ENCODE peak calls at places on chromosome 15, in ten cellular contexts. T is hepatocyte, H is fibroblast of lung, K is right atrium auricular region, Z is lower lobe of right lung, N is esophagus muscularis mucosa, F is neural progenitor cell, L is OCI-LY7, X is transverse colon, G is PC-3. M is an unnamed sample. For H3K4me1 and H3K9me3, the result is how much of the 10 kb centered on the place peaks cover.

GRCh38 chr15:51403072-51403878 is 61.8 kb downstream of the GLDN start:
- DNase-seq in K (peak), L (peak), H (peak), G (peak), X (no peak), N (peak), T (peak), F (peak), Z (no peak), M (no peak)

GRCh38 chr15:69812881-69813280 is 284.8 kb downstream of the TLE3 start:
- DNase-seq in X (peak), L (peak), G (no peak), Z (no peak), N (no peak), K (no peak), F (peak), T (peak), H (no peak), M (no peak)

GRCh38 chr15:93708721-93709120 is 522.6 kb upstream of the MCTP2 start:
- DNase-seq in H (no peak), L (no peak), K (no peak), N (no peak), Z (no peak), X (no peak), F (no peak), G (no peak), T (no peak), M (no peak)

GRCh38 chr15:98120561-98120960 is 160.1 kb downstream of the ARRDC4 start:
- DNase-seq in K (no peak), N (no peak), F (no peak), T (no peak), X (no peak), Z (no peak), L (no peak), G (no peak), H (no peak), M (no peak)

GRCh38 chr15:81531141-81531592 is 157.2 kb upstream of the TMC3 start:
- DNase-seq in L (no peak), G (peak), X (no peak), F (peak), Z (no peak), T (peak), H (peak), N (no peak), K (no peak), M (no peak)

GRCh38 chr15:29773816-29774215 is 48.5 kb downstream of the TJP1 start:
- DNase-seq in K (no peak), Z (no peak), F (no peak), N (no peak), H (peak), L (no peak), T (no peak), X (no peak), G (peak), M (no peak)

GRCh38 chr15:70060214-70061085 is 37.3 kb downstream of the TLE3 start:
- DNase-seq in K (no peak), L (no peak), Z (peak), F (no peak), X (no peak), T (no peak), G (no peak), H (no peak), N (no peak), M (peak)

GRCh38 chr15:40420071-40420713 is 14.6 kb downstream of the IVD start:
- DNase-seq in Z (no peak), N (no peak), L (no peak), H (no peak), T (no peak), X (no peak), F (no peak), G (no peak), K (no peak), M (no peak)

GRCh38 chr15:60573936-60574335 is 95.0 kb upstream of the ICE2 start:
- DNase-seq in N (no peak), T (no peak), X (peak), G (no peak), L (no peak), K (no peak), H (no peak), Z (no peak), F (no peak), M (peak)

GRCh38 chr15:91496754-91497691 is 356.5 kb upstream of the SLCO3A1 start:
- DNase-seq in F (no peak), G (peak), L (no peak), H (no peak), N (no peak), K (no peak), T (no peak), X (peak), Z (peak), M (no peak)

GRCh38 chr15:38991126-38991525 is 426.5 kb upstream of the RASGRP1 start:
- DNase-seq in H (peak), F (peak), T (peak), Z (no peak), K (no peak), L (no peak), G (peak), X (no peak), N (no peak), M (no peak)

GRCh38 chr15:78727561-78727960 is 83.7 kb downstream of the ADAMTS7 start:
- DNase-seq in K (no peak), F (peak), H (peak), L (no peak), T (no peak), N (no peak), X (no peak), G (no peak), Z (no peak), M (no peak)

GRCh38 chr15:80918440-80918839 is 71.2 kb downstream of the MESD start:
- DNase-seq in T (no peak), G (no peak), N (no peak), X (no peak), K (no peak), F (no peak), Z (no peak), L (no peak), H (no peak), M (no peak)

GRCh38 chr15:43488790-43489585 is 4.0 kb downstream of the TP53BP1 start:
- DNase-seq in Z (no peak), K (no peak), G (no peak), F (no peak), L (no peak), N (no peak), T (no peak), H (no peak), X (peak), M (no peak)

GRCh38 chr15:64943512-64944225 is 32.0 kb downstream of the ANKDD1A start:
- DNase-seq in F (no peak), T (no peak), N (peak), L (no peak), Z (no peak), K (no peak), H (no peak), X (no peak), G (no peak), M (no peak)

GRCh38 chr15:62445244-62445643 is 280.2 kb upstream of the C2CD4B start:
- DNase-seq in L (no peak), Z (no peak), G (peak), H (peak), K (no peak), F (no peak), X (no peak), T (no peak), N (no peak), M (no peak)

GRCh38 chr15:40045572-40046217 is 6.7 kb upstream of the SRP14 start:
- DNase-seq in Z (no peak), N (peak), X (peak), G (no peak), T (no peak), F (no peak), L (no peak), K (peak), H (no peak), M (no peak)

GRCh38 chr15:68994981-68995753 is 19.3 kb upstream of the NOX5 start:
- DNase-seq in K (no peak), H (peak), N (peak), L (no peak), F (no peak), T (no peak), G (no peak), X (no peak), Z (no peak), M (no peak)

GRCh38 chr15:58513681-58514336 is 82.0 kb downstream of the LIPC start:
- DNase-seq in L (no peak), N (no peak), T (no peak), H (no peak), Z (no peak), K (no peak), F (no peak), G (no peak), X (no peak), M (no peak)

GRCh38 chr15:23690450-23690852 is 3.3 kb upstream of the NDN start:
- DNase-seq in L (no peak), K (no peak), G (no peak), Z (peak), T (peak), H (peak), N (no peak), X (peak), F (peak), M (peak)

GRCh38 chr15:82021021-82021420 is 24.8 kb downstream of the MEX3B start:
- DNase-seq in L (no peak), Z (no peak), X (no peak), H (peak), T (no peak), K (no peak), F (no peak), G (no peak), N (no peak), M (no peak)

GRCh38 chr15:101013769-101014223 is 94.6 kb downstream of the LRRK1 start:
- DNase-seq in H (no peak), Z (no peak), T (no peak), L (no peak), F (no peak), X (peak), K (peak), G (no peak), N (peak), M (no peak)

GRCh38 chr15:64667736-64668161 is 107.6 kb downstream of the RBPMS2 start:
- DNase-seq in T (no peak), Z (no peak), N (no peak), K (no peak), L (no peak), X (no peak), G (no peak), H (peak), F (no peak), M (no peak)

GRCh38 chr15:83287541-83288027 is 3.1 kb upstream of the BNC1 start:
- DNase-seq in T (no peak), Z (no peak), F (no peak), G (peak), L (no peak), N (peak), K (no peak), H (peak), X (no peak), M (no peak)

GRCh38 chr15:59339252-59339672 is 33.4 kb downstream of the MYO1E start:
- DNase-seq in F (no peak), N (no peak), X (no peak), L (no peak), T (no peak), Z (no peak), K (no peak), H (peak), G (no peak), M (no peak)

GRCh38 chr15:70670680-70671079 is 92.7 kb downstream of the UACA start:
- DNase-seq in Z (no peak), T (no peak), F (no peak), N (no peak), G (peak), H (no peak), L (no peak), X (no peak), K (no peak), M (no peak)

GRCh38 chr15:38944551-38944950 is 379.9 kb upstream of the RASGRP1 start:
- DNase-seq in Z (no peak), G (no peak), L (no peak), N (no peak), T (no peak), H (no peak), F (no peak), X (no peak), K (no peak), M (no peak)

GRCh38 chr15:58988011-58988785 is 735 bp downstream of the RNF111 start:
- DNase-seq in K (peak), G (peak), X (peak), F (peak), L (peak), H (peak), T (peak), N (peak), Z (peak), M (peak)

GRCh38 chr15:78878356-78878755 is 5.7 kb downstream of the MORF4L1 start:
- DNase-seq in F (no peak), G (no peak), H (peak), K (no peak), T (no peak), L (no peak), X (no peak), N (no peak), Z (no peak), M (no peak)

GRCh38 chr15:68055224-68055705 is 1.1 kb downstream of the PIAS1 start:
- DNase-seq in H (peak), L (peak), K (peak), F (peak), X (peak), N (no peak), G (peak), Z (no peak), T (peak), M (peak)

GRCh38 chr15:74613953-74614743 is 1.5 kb upstream of the CLK3 start:
- DNase-seq in L (no peak), Z (no peak), X (no peak), N (no peak), F (no peak), K (no peak), G (no peak), T (no peak), H (peak), M (no peak)

GRCh38 chr15:75864213-75865059 is 21.2 kb downstream of the UBE2Q2 start:
- DNase-seq in X (no peak), N (no peak), K (no peak), F (no peak), Z (no peak), G (no peak), L (no peak), H (no peak), T (no peak), M (no peak)

GRCh38 chr15:75867428-75867827 is 24.2 kb downstream of the UBE2Q2 start:
- DNase-seq in X (no peak), H (no peak), Z (no peak), K (no peak), F (no peak), L (no peak), G (no peak), T (no peak), N (no peak), M (no peak)

GRCh38 chr15:75868019-75868418 is 24.8 kb downstream of the UBE2Q2 start:
- DNase-seq in K (no peak), Z (no peak), X (no peak), G (no peak), H (no peak), L (no peak), T (no peak), N (no peak), F (no peak), M (no peak)

GRCh38 chr15:75869446-75869845 is 26.2 kb downstream of the UBE2Q2 start:
- DNase-seq in K (no peak), Z (no peak), T (no peak), N (no peak), G (no peak), H (no peak), X (no peak), L (no peak), F (peak), M (no peak)

DNA sequence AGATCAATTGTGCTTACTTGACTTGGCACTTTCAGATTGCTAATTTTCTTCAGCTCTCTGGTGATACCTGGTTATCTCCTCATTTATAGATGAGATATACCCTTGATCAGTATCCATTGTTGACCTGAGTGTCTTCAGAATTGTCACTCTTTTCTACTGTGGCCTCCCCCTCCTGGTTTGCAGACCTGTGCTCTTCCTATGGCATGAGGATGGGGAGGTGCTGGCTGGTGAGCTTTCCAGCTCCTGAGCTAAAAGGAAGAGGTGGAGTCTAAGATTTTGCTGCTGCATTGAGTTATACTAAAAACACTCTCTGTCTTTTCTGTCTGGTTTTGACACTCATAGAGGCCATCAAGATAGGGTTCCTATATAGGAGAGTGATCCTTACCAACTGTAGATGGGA is 23.7 kb downstream of the UBE2Q2 start:
- DNase-seq in L (no peak), F (no peak), G (no peak), T (no peak), X (no peak), K (no peak), Z (no peak), N (no peak), H (no peak), M (no peak)
- H3K4me1 ChIP-seq in L (under half), F (under half), G (under half), T (under half), X (under half), K (under half), Z (under half), N (under half), H (under half), M (under half)

DNA sequence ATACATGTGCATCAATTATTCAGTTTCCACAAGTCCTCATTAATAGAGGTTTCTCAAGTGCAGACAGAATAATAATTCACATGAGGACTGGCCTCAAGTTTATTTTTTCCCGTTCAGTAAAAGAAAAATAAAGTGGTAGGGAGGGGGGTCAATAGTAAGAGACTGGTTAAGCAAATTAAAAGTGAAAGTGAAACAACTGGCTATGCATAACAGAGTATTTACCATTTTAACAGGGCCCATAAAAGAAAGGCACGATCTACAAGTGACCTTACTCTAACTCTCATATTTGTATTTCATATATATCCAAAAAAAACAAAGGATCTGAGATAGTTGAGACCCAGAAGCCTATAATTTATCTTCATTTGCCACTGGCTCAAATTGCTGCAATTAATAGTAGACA is 686.4 kb downstream of the NTRK3 start:
- DNase-seq in F (no peak), H (peak), X (no peak), N (no peak), G (peak), K (no peak), T (no peak), Z (no peak), L (no peak), M (no peak)
- H3K9me3 ChIP-seq in F (under half), H (under half), X (under half), N (under half), G (under half), K (under half), T (under half), Z (under half), L (under half), M (under half)

GRCh38 chr15:31344266-31344665 is 17.6 kb downstream of the KLF13 start:
- DNase-seq in X (no peak), G (no peak), N (no peak), H (no peak), L (no peak), F (no peak), Z (peak), K (no peak), T (no peak), M (peak)

GRCh38 chr15:31344824-31345605 is 18.4 kb downstream of the KLF13 start:
- DNase-seq in T (no peak), F (no peak), N (no peak), K (no peak), X (peak), Z (peak), L (peak), G (no peak), H (no peak), M (peak)

GRCh38 chr15:31342381-31342780 is 15.7 kb downstream of the KLF13 start:
- DNase-seq in X (no peak), Z (no peak), G (no peak), K (no peak), N (no peak), L (no peak), T (no peak), F (no peak), H (no peak), M (no peak)

GRCh38 chr15:31342781-31343626 is 16.4 kb downstream of the KLF13 start:
- DNase-seq in T (no peak), K (no peak), H (no peak), Z (peak), L (peak), F (peak), X (no peak), N (no peak), G (no peak), M (peak)

DNA sequence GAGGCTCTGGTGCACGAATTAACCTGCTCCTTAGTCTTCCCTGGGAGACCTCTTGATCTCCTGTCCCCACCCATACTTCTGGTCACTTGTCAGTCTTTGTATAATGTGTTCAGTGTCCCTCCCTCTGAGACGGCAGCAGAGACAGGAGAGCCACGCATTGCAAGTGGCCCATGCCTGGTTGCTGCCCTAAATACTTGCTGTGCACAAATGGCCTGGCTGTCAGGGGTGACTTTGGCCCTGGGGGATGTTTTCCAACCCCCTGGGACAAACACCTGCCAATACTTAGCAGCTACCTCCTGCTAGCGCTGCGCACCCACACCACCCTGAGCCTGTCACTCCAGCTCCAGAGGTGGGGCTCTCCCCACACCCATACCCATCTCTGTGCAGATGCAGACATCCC is 17.2 kb downstream of the KLF13 start:
- DNase-seq in X (peak), N (no peak), T (no peak), H (no peak), L (no peak), G (no peak), Z (no peak), F (no peak), K (no peak), M (no peak)
- H3K4me1 ChIP-seq in X (half or more), N (half or more), T (under half), H (under half), L (half or more), G (under half), Z (half or more), F (under half), K (half or more), M (half or more)

GRCh38 chr15:25052191-25052999 is 97.6 kb downstream of the SNRPN start:
- DNase-seq in F (no peak), G (no peak), T (no peak), N (no peak), H (no peak), L (no peak), K (peak), Z (no peak), X (no peak), M (no peak)
- H3K9me3 ChIP-seq in F (under half), G (half or more), T (half or more), N (half or more), H (under half), L (under half), K (half or more), Z (half or more), X (half or more), M (under half)

DNA sequence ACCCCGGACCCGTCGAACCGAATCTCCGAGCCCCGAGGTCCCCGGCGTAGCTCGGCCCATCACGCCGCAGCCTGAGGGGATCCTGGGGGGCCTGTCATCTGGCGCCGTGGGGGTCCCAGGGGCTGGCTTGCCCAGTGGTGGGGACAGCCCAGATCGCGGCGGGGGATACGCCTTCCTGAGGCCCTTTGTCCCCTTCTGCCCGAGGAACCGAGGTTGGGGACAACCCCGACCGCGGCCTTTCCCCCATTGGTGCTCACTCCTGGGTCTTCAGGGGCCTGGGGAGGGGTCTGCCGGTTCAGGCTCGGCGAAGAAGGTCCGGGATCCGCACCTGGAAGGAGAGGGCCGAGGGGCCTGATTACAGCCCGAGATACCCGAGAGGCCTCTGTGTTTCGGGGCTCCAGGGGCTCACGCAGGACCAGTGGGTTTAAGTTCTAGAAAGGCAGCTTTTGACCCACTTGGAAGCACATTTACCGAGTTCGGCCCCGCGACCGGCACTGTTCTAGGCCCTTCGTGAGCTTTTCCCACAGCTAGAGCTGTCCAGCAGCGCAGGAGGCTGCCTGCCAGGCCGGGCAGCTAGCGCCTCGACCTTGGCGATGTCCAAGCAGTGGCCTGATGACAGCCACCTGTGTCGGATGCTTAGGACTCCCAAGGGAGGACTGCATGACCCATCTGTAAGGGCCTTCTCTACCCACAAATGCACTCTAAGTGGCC is 504 bp downstream of the ABHD2 start:
- DNase-seq in G (no peak), F (peak), Z (peak), K (no peak), H (peak), T (peak), X (peak), L (peak), N (no peak), M (peak)
- H3K4me1 ChIP-seq in G (under half), F (under half), Z (half or more), K (half or more), H (under half), T (under half), X (under half), L (under half), N (half or more), M (under half)